ENCODE peak calls at places on chromosomes 16 and 17, in four cellular contexts. One of them, this sample, is unnamed.

GRCh38 chr16:20291807-20292206 is 35.5 kb downstream of the GP2 start:
- DNase-seq in HCT116: no peak
- DNase-seq in Karpas-422: no peak
- DNase-seq in naive thymus-derived CD4-positive, alpha-beta T cell: no peak
- DNase-seq in this sample: no peak

GRCh38 chr16:964696-965395 is 5.9 kb downstream of the LMF1 start:
- DNase-seq in Karpas-422: no peak
- DNase-seq in HCT116: no peak
- DNase-seq in naive thymus-derived CD4-positive, alpha-beta T cell: no peak
- DNase-seq in this sample: peak; percentile 22

GRCh38 chr16:52383640-52384292 is 163.2 kb downstream of the TOX3 start:
- DNase-seq in Karpas-422: no peak
- DNase-seq in naive thymus-derived CD4-positive, alpha-beta T cell: no peak
- DNase-seq in HCT116: no peak
- DNase-seq in this sample: no peak

GRCh38 chr16:75289189-75289588 is 37.8 kb upstream of the BCAR1 start:
- DNase-seq in Karpas-422: no peak
- DNase-seq in HCT116: peak; percentile 51
- DNase-seq in naive thymus-derived CD4-positive, alpha-beta T cell: no peak
- DNase-seq in this sample: no peak

GRCh38 chr17:81256616-81257015 is 17.5 kb downstream of the NDUFAF8 start:
- DNase-seq in Karpas-422: no peak
- DNase-seq in naive thymus-derived CD4-positive, alpha-beta T cell: no peak
- DNase-seq in HCT116: no peak
- DNase-seq in this sample: no peak

GRCh38 chr17:69581061-69581955 is 166.8 kb downstream of the MAP2K6 start:
- DNase-seq in HCT116: no peak
- DNase-seq in Karpas-422: peak; percentile 67
- DNase-seq in naive thymus-derived CD4-positive, alpha-beta T cell: no peak
- DNase-seq in this sample: no peak

GRCh38 chr16:1668612-1669319 is 9.3 kb upstream of the JPT2 start:
- DNase-seq in naive thymus-derived CD4-positive, alpha-beta T cell: no peak
- DNase-seq in Karpas-422: no peak
- DNase-seq in HCT116: no peak
- DNase-seq in this sample: no peak

GRCh38 chr17:68195667-68196393 is 52.0 kb upstream of the AMZ2 start:
- DNase-seq in naive thymus-derived CD4-positive, alpha-beta T cell: no peak
- DNase-seq in HCT116: no peak
- DNase-seq in Karpas-422: peak; percentile 42
- DNase-seq in this sample: no peak

GRCh38 chr17:67810464-67810863 is 14.8 kb upstream of the BPTF start:
- DNase-seq in naive thymus-derived CD4-positive, alpha-beta T cell: no peak
- DNase-seq in Karpas-422: no peak
- DNase-seq in HCT116: no peak
- DNase-seq in this sample: no peak

GRCh38 chr17:80653856-80654255 is 109.2 kb downstream of the RPTOR start:
- DNase-seq in naive thymus-derived CD4-positive, alpha-beta T cell: no peak
- DNase-seq in HCT116: no peak
- DNase-seq in Karpas-422: no peak
- DNase-seq in this sample: no peak

GRCh38 chr16:74071996-74072559 is 224.5 kb upstream of the PSMD7 start:
- DNase-seq in HCT116: no peak
- DNase-seq in Karpas-422: no peak
- DNase-seq in naive thymus-derived CD4-positive, alpha-beta T cell: no peak
- DNase-seq in this sample: no peak

GRCh38 chr16:3101841-3102470 is 2.9 kb upstream of the ZSCAN10 start:
- DNase-seq in naive thymus-derived CD4-positive, alpha-beta T cell: no peak
- DNase-seq in HCT116: no peak
- DNase-seq in Karpas-422: no peak
- DNase-seq in this sample: no peak

GRCh38 chr17:77332981-77333685 is 192.4 kb downstream of the SEC14L1 start:
- DNase-seq in naive thymus-derived CD4-positive, alpha-beta T cell: no peak
- DNase-seq in HCT116: no peak
- DNase-seq in Karpas-422: no peak
- DNase-seq in this sample: no peak

GRCh38 chr17:65896889-65897288 is 295.0 kb downstream of the CEP112 start:
- DNase-seq in Karpas-422: no peak
- DNase-seq in naive thymus-derived CD4-positive, alpha-beta T cell: no peak
- DNase-seq in HCT116: no peak
- DNase-seq in this sample: no peak

GRCh38 chr17:48614904-48615211 is 234 bp downstream of the HOXB8 start:
- DNase-seq in HCT116: no peak
- DNase-seq in naive thymus-derived CD4-positive, alpha-beta T cell: no peak
- DNase-seq in Karpas-422: no peak
- DNase-seq in this sample: no peak

GRCh38 chr17:15213381-15214087 is 51.6 kb downstream of the PMP22 start:
- DNase-seq in HCT116: no peak
- DNase-seq in naive thymus-derived CD4-positive, alpha-beta T cell: no peak
- DNase-seq in Karpas-422: peak; percentile 69
- DNase-seq in this sample: no peak

GRCh38 chr17:74801896-74802295 is 25.8 kb upstream of the NAT9 start:
- DNase-seq in Karpas-422: no peak
- DNase-seq in naive thymus-derived CD4-positive, alpha-beta T cell: no peak
- DNase-seq in HCT116: no peak
- DNase-seq in this sample: no peak

GRCh38 chr16:75928295-75928694 is 202.0 kb upstream of the CPHXL start:
- DNase-seq in Karpas-422: no peak
- DNase-seq in naive thymus-derived CD4-positive, alpha-beta T cell: no peak
- DNase-seq in HCT116: no peak
- DNase-seq in this sample: no peak

GRCh38 chr17:22484826-22485225 is 792.5 kb downstream of the KCNJ18 start:
- DNase-seq in HCT116: no peak
- DNase-seq in naive thymus-derived CD4-positive, alpha-beta T cell: no peak
- DNase-seq in Karpas-422: no peak
- DNase-seq in this sample: no peak

DNA sequence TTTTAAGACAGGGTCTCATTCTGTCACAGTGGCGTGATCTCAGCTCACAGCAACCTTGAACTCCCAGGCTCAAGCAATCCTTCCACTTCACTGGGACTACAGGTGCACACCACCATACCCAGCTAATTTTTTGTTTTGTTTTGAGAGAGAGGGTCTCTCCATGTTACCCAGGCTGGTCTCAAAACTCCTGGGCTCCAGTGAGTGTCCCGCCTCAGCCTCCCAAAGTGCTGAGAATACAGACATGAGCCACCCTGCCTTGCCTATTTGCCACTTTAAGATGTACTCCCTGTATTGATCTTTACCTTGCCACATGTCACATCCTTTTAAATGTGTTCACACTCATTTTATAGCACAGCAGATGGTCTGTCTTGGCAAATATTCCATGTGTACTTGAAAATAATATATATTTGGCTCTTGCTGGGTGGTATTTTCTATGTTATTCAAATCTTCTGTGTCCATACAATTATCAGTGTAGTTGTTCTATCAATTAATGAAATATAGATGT is 50.5 kb downstream of the VMP1 start:
- DNase-seq in naive thymus-derived CD4-positive, alpha-beta T cell: no peak
- DNase-seq in Karpas-422: no peak
- DNase-seq in HCT116: no peak
- DNase-seq in this sample: no peak
- H3K27ac ChIP-seq in naive thymus-derived CD4-positive, alpha-beta T cell: no peak overlapping the region
- H3K27ac ChIP-seq in Karpas-422: no peak overlapping the region
- H3K27ac ChIP-seq in HCT116: peak overlapping the region; percentile 91
- H3K27ac ChIP-seq in this sample: peak overlapping the region; percentile 94

GRCh38 chr17:27495460-27495859 is 39.2 kb downstream of the KSR1 start:
- DNase-seq in HCT116: no peak
- DNase-seq in Karpas-422: no peak
- DNase-seq in naive thymus-derived CD4-positive, alpha-beta T cell: no peak
- DNase-seq in this sample: no peak
- H3K27ac ChIP-seq in HCT116: no peak overlapping the region
- H3K27ac ChIP-seq in Karpas-422: no peak overlapping the region
- H3K27ac ChIP-seq in naive thymus-derived CD4-positive, alpha-beta T cell: no peak overlapping the region
- H3K27ac ChIP-seq in this sample: peak overlapping the region; percentile 69

DNA sequence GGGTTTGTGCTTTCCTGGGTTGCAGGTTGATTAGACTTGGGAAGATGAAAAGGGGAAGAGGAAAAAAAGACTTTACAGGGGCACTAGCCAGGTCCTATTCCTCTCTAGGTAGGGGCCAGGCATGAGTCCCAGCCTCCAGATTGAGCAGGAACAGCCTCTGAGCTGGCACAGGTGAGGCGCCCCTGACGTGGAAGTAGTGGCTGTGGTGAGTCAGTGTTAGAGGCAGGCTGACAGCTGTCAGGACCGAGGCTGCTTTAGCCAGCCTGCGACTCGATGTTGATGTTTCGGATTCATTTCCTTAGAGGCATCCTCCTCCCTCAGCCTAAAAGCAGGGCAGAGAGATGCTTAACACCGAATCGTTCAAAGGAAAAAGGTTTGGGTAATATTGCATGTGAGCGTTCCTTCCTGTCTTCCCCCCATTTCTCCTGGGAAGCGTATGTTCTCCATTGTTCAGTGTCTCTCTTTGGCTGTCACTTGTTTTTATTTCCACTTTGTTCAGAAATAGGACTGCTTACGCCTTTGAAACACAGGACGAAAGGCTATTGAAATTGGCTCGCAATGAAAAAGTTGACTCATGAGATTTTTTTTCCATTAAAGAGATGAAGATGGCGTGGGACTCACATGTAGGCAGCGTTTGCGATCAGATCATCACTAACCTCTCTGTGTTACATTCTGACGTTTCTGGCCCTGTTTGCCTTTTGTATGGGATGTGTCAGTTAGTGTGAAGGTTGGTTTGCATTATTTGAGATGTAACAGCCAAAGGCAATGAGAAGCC is 1.2 kb downstream of the KIAA0513 start:
- DNase-seq in naive thymus-derived CD4-positive, alpha-beta T cell: peak; percentile 23
- DNase-seq in Karpas-422: peak; percentile 52
- DNase-seq in HCT116: no peak
- DNase-seq in this sample: peak; percentile 63
- H3K27ac ChIP-seq in naive thymus-derived CD4-positive, alpha-beta T cell: peak overlapping the region; percentile 93
- H3K27ac ChIP-seq in Karpas-422: no peak overlapping the region
- H3K27ac ChIP-seq in HCT116: no peak overlapping the region
- H3K27ac ChIP-seq in this sample: peak overlapping the region; percentile 49

DNA sequence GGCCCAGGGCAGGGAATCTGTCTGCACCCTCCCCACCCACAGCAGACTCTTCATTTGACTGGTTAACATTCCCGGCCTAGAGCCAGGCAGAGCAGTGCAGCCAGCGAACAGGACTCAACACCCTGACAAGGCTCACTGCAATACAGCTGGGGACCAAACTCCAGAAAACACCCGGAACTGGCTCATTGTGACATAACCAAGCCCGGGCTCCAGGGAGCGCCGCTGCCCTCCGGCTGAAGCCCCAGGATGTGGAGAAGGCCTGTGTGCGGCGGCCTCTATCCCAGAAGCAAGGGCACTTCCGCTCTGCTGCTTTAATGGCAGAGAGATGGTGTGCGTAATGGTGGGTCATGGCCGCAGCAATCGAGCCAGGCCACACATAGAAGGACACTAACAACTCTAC is 18.2 kb downstream of the KLHDC4 start:
- DNase-seq in Karpas-422: no peak
- DNase-seq in HCT116: no peak
- DNase-seq in naive thymus-derived CD4-positive, alpha-beta T cell: no peak
- DNase-seq in this sample: no peak
- H3K27ac ChIP-seq in Karpas-422: no peak overlapping the region
- H3K27ac ChIP-seq in HCT116: no peak overlapping the region
- H3K27ac ChIP-seq in naive thymus-derived CD4-positive, alpha-beta T cell: no peak overlapping the region
- H3K27ac ChIP-seq in this sample: no peak overlapping the region

GRCh38 chr17:28881533-28882056 is 15.9 kb downstream of the FLOT2 start:
- DNase-seq in Karpas-422: no peak
- DNase-seq in HCT116: no peak
- DNase-seq in naive thymus-derived CD4-positive, alpha-beta T cell: no peak
- DNase-seq in this sample: no peak
- H3K27ac ChIP-seq in Karpas-422: no peak overlapping the region
- H3K27ac ChIP-seq in HCT116: no peak overlapping the region
- H3K27ac ChIP-seq in naive thymus-derived CD4-positive, alpha-beta T cell: no peak overlapping the region
- H3K27ac ChIP-seq in this sample: no peak overlapping the region

GRCh38 chr16:79954920-79955705 is 354.6 kb upstream of the MAF start:
- DNase-seq in HCT116: no peak
- DNase-seq in naive thymus-derived CD4-positive, alpha-beta T cell: no peak
- DNase-seq in Karpas-422: no peak
- DNase-seq in this sample: no peak
- H3K27ac ChIP-seq in HCT116: no peak overlapping the region
- H3K27ac ChIP-seq in naive thymus-derived CD4-positive, alpha-beta T cell: no peak overlapping the region
- H3K27ac ChIP-seq in Karpas-422: no peak overlapping the region
- H3K27ac ChIP-seq in this sample: no peak overlapping the region

GRCh38 chr17:5840811-5841446 is 229.2 kb upstream of the WSCD1 start:
- DNase-seq in HCT116: no peak
- DNase-seq in Karpas-422: no peak
- DNase-seq in naive thymus-derived CD4-positive, alpha-beta T cell: no peak
- DNase-seq in this sample: no peak

GRCh38 chr17:5841862-5842261 is 228.3 kb upstream of the WSCD1 start:
- DNase-seq in Karpas-422: no peak
- DNase-seq in HCT116: no peak
- DNase-seq in naive thymus-derived CD4-positive, alpha-beta T cell: no peak
- DNase-seq in this sample: no peak

GRCh38 chr17:5838661-5839300 is 231.4 kb upstream of the WSCD1 start:
- DNase-seq in HCT116: no peak
- DNase-seq in Karpas-422: peak; percentile 44
- DNase-seq in naive thymus-derived CD4-positive, alpha-beta T cell: no peak
- DNase-seq in this sample: no peak

GRCh38 chr17:5832886-5833285 is 237.3 kb upstream of the WSCD1 start:
- DNase-seq in naive thymus-derived CD4-positive, alpha-beta T cell: no peak
- DNase-seq in HCT116: peak; percentile 58
- DNase-seq in Karpas-422: no peak
- DNase-seq in this sample: no peak

GRCh38 chr17:5837055-5837491 is 233.1 kb upstream of the WSCD1 start:
- DNase-seq in naive thymus-derived CD4-positive, alpha-beta T cell: no peak
- DNase-seq in HCT116: peak; percentile 78
- DNase-seq in Karpas-422: no peak
- DNase-seq in this sample: peak; percentile 88
- H3K27ac ChIP-seq in naive thymus-derived CD4-positive, alpha-beta T cell: no peak overlapping the region
- H3K27ac ChIP-seq in HCT116: no peak overlapping the region
- H3K27ac ChIP-seq in Karpas-422: no peak overlapping the region
- H3K27ac ChIP-seq in this sample: peak overlapping the region; percentile 88